ENCODE peak calls at places on chromosomes 6 and 20, in six cellular contexts. One of them, this sample, is unnamed.

GRCh38 chr6:151702851-151703629 is 104.4 kb upstream of the ESR1 start:
- DNase-seq in keratinocyte: no peak
- DNase-seq in NT2/D1: no peak
- DNase-seq in GM23248: peak
- DNase-seq in HepG2: no peak
- DNase-seq in colonic mucosa: no peak
- DNase-seq in this sample: no peak

GRCh38 chr6:155177369-155177961 is 86.3 kb upstream of the CLDN20 start:
- DNase-seq in keratinocyte: no peak
- DNase-seq in NT2/D1: peak
- DNase-seq in GM23248: peak
- DNase-seq in HepG2: peak
- DNase-seq in colonic mucosa: peak
- DNase-seq in this sample: peak

GRCh38 chr20:64121586-64121985 is 14.2 kb upstream of the NPBWR2 start:
- DNase-seq in keratinocyte: no peak
- DNase-seq in NT2/D1: no peak
- DNase-seq in GM23248: no peak
- DNase-seq in HepG2: no peak
- DNase-seq in colonic mucosa: no peak
- DNase-seq in this sample: no peak

GRCh38 chr6:135189344-135189743 is 8.2 kb downstream of the MYB start:
- DNase-seq in keratinocyte: no peak
- DNase-seq in NT2/D1: no peak
- DNase-seq in GM23248: no peak
- DNase-seq in HepG2: no peak
- DNase-seq in colonic mucosa: no peak
- DNase-seq in this sample: no peak

GRCh38 chr6:160022101-160022500 is 53.2 kb downstream of the IGF2R start:
- DNase-seq in keratinocyte: no peak
- DNase-seq in NT2/D1: no peak
- DNase-seq in GM23248: no peak
- DNase-seq in HepG2: no peak
- DNase-seq in colonic mucosa: no peak
- DNase-seq in this sample: no peak

GRCh38 chr6:100948381-100949133 is 67.4 kb upstream of the ASCC3 start:
- DNase-seq in keratinocyte: no peak
- DNase-seq in NT2/D1: no peak
- DNase-seq in GM23248: no peak
- DNase-seq in HepG2: peak
- DNase-seq in colonic mucosa: no peak
- DNase-seq in this sample: no peak

GRCh38 chr6:158160932-158161539 is 7.0 kb downstream of the SERAC1 start:
- DNase-seq in keratinocyte: no peak
- DNase-seq in NT2/D1: no peak
- DNase-seq in GM23248: peak
- DNase-seq in HepG2: no peak
- DNase-seq in colonic mucosa: no peak
- DNase-seq in this sample: no peak

GRCh38 chr20:3759884-3760283 is 7.7 kb downstream of the ADISSP start:
- DNase-seq in keratinocyte: no peak
- DNase-seq in NT2/D1: no peak
- DNase-seq in GM23248: no peak
- DNase-seq in HepG2: no peak
- DNase-seq in colonic mucosa: no peak
- DNase-seq in this sample: no peak

GRCh38 chr6:11277275-11278206 is 45.1 kb upstream of the NEDD9 start:
- DNase-seq in keratinocyte: peak
- DNase-seq in NT2/D1: peak
- DNase-seq in GM23248: peak
- DNase-seq in HepG2: peak
- DNase-seq in colonic mucosa: no peak
- DNase-seq in this sample: peak

GRCh38 chr6:24859608-24860007 is 60.9 kb upstream of the ARMH2 start:
- DNase-seq in keratinocyte: no peak
- DNase-seq in NT2/D1: no peak
- DNase-seq in GM23248: no peak
- DNase-seq in HepG2: no peak
- DNase-seq in colonic mucosa: no peak
- DNase-seq in this sample: no peak

GRCh38 chr6:98044791-98045190 is 761.8 kb upstream of the MMS22L start:
- DNase-seq in keratinocyte: no peak
- DNase-seq in NT2/D1: no peak
- DNase-seq in GM23248: no peak
- DNase-seq in HepG2: no peak
- DNase-seq in colonic mucosa: no peak
- DNase-seq in this sample: no peak

GRCh38 chr6:90859612-90860011 is 272.7 kb upstream of the MAP3K7 start:
- DNase-seq in keratinocyte: no peak
- DNase-seq in NT2/D1: no peak
- DNase-seq in GM23248: no peak
- DNase-seq in HepG2: no peak
- DNase-seq in colonic mucosa: no peak
- DNase-seq in this sample: no peak

GRCh38 chr6:135722679-135723078 is 128.8 kb upstream of the PDE7B start:
- DNase-seq in keratinocyte: peak
- DNase-seq in NT2/D1: no peak
- DNase-seq in GM23248: peak
- DNase-seq in HepG2: peak
- DNase-seq in colonic mucosa: no peak
- DNase-seq in this sample: no peak

GRCh38 chr20:24911461-24911860 is 37.6 kb upstream of the CST7 start:
- DNase-seq in keratinocyte: no peak
- DNase-seq in NT2/D1: peak
- DNase-seq in GM23248: no peak
- DNase-seq in HepG2: no peak
- DNase-seq in colonic mucosa: no peak
- DNase-seq in this sample: no peak

GRCh38 chr6:158793432-158793831 is 25.7 kb downstream of the EZR start:
- DNase-seq in keratinocyte: no peak
- DNase-seq in NT2/D1: peak
- DNase-seq in GM23248: peak
- DNase-seq in HepG2: peak
- DNase-seq in colonic mucosa: no peak
- DNase-seq in this sample: no peak

GRCh38 chr6:7673063-7673536 is 52.8 kb upstream of the BMP6 start:
- DNase-seq in keratinocyte: peak
- DNase-seq in NT2/D1: peak
- DNase-seq in GM23248: peak
- DNase-seq in HepG2: no peak
- DNase-seq in colonic mucosa: peak
- DNase-seq in this sample: peak

GRCh38 chr20:1651268-1651667 is 6.3 kb downstream of the SIRPG start:
- DNase-seq in keratinocyte: no peak
- DNase-seq in NT2/D1: no peak
- DNase-seq in GM23248: no peak
- DNase-seq in HepG2: no peak
- DNase-seq in colonic mucosa: no peak
- DNase-seq in this sample: no peak

GRCh38 chr20:52105573-52106422 is 85.8 kb downstream of the ZFP64 start:
- DNase-seq in keratinocyte: peak
- DNase-seq in NT2/D1: peak
- DNase-seq in GM23248: peak
- DNase-seq in HepG2: no peak
- DNase-seq in colonic mucosa: no peak
- DNase-seq in this sample: peak

GRCh38 chr20:48791014-48791413 is 36.8 kb downstream of the PREX1 start:
- DNase-seq in keratinocyte: no peak
- DNase-seq in NT2/D1: no peak
- DNase-seq in GM23248: peak
- DNase-seq in HepG2: no peak
- DNase-seq in colonic mucosa: no peak
- DNase-seq in this sample: no peak

GRCh38 chr6:34791842-34792604 is at the start of gene BLTP3A:
- DNase-seq in keratinocyte: no peak
- DNase-seq in NT2/D1: no peak
- DNase-seq in GM23248: peak
- DNase-seq in HepG2: peak
- DNase-seq in colonic mucosa: peak
- DNase-seq in this sample: peak

GRCh38 chr6:168370310-168370991 is 50.9 kb upstream of the DACT2 start:
- DNase-seq in keratinocyte: no peak
- DNase-seq in NT2/D1: peak
- DNase-seq in GM23248: peak
- DNase-seq in HepG2: peak
- DNase-seq in colonic mucosa: peak
- DNase-seq in this sample: peak

GRCh38 chr6:33700391-33701050 is 11.0 kb downstream of the UQCC2 start:
- DNase-seq in keratinocyte: peak
- DNase-seq in NT2/D1: peak
- DNase-seq in GM23248: peak
- DNase-seq in HepG2: peak
- DNase-seq in colonic mucosa: peak
- DNase-seq in this sample: peak

GRCh38 chr6:10690651-10691445 is 3.6 kb downstream of the C6orf52 start:
- DNase-seq in keratinocyte: no peak
- DNase-seq in NT2/D1: no peak
- DNase-seq in GM23248: no peak
- DNase-seq in HepG2: no peak
- DNase-seq in colonic mucosa: no peak
- DNase-seq in this sample: no peak

GRCh38 chr6:150331344-150331743 is 37.5 kb upstream of the IYD start:
- DNase-seq in keratinocyte: no peak
- DNase-seq in NT2/D1: no peak
- DNase-seq in GM23248: no peak
- DNase-seq in HepG2: no peak
- DNase-seq in colonic mucosa: no peak
- DNase-seq in this sample: no peak

GRCh38 chr6:170193326-170193821 is 97.5 kb downstream of the DLL1 start:
- DNase-seq in keratinocyte: no peak
- DNase-seq in NT2/D1: no peak
- DNase-seq in GM23248: no peak
- DNase-seq in HepG2: no peak
- DNase-seq in colonic mucosa: peak
- DNase-seq in this sample: no peak

GRCh38 chr6:100188754-100189153 is 194.7 kb upstream of the MCHR2 start:
- DNase-seq in keratinocyte: no peak
- DNase-seq in NT2/D1: no peak
- DNase-seq in GM23248: peak
- DNase-seq in HepG2: no peak
- DNase-seq in colonic mucosa: no peak
- DNase-seq in this sample: no peak

GRCh38 chr6:156710479-156710878 is 66.7 kb upstream of the ARID1B start:
- DNase-seq in keratinocyte: no peak
- DNase-seq in NT2/D1: no peak
- DNase-seq in GM23248: no peak
- DNase-seq in HepG2: no peak
- DNase-seq in colonic mucosa: no peak
- DNase-seq in this sample: no peak

DNA sequence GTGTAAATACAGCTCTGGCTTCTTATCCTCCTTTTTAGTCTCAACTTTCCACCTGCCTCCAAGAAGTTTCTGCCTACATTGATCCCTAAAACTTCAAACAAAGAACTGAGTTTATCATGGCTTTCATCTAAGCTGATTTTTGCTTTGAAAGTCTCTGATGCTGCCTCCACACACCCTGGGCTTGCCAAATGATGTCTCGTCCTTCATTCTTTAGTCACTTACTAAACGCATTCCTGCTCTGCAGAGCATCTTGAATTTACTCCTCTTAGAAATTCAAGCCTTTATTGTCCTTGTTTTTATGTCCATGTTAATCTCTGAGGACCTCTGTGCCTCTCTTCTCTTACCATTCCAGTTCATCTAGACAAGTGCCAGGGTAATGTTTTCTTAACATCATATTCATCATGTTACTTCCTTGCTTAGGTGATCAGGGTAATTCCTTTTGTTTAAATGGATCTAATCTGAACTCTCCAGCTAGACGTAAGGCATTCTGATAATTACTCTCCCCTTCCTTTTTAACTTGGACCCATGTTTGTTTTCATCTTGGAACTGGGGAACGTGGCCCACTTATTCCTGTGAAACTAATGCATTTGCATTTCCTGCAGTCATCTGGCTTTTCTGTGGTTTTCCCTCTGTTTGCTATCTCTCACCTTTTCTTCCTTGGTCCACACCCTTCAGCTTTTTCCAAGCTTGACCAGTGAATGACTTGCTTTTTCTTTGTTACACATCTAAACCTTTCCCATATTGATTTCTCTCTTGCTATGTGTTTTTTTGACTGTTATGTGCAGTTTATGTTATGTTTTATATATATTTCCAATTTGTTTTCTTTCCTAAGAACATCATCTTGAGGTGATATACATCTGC is 33.1 kb downstream of the SLX4IP start:
- DNase-seq in keratinocyte: no peak
- DNase-seq in NT2/D1: no peak
- DNase-seq in GM23248: peak
- DNase-seq in HepG2: no peak
- DNase-seq in colonic mucosa: no peak
- DNase-seq in this sample: no peak
- H3K9ac ChIP-seq in keratinocyte: no peak
- H3K9ac ChIP-seq in NT2/D1: no peak
- H3K9ac ChIP-seq in GM23248: no peak
- H3K9ac ChIP-seq in HepG2: no peak
- H3K9ac ChIP-seq in colonic mucosa: no peak
- H3K9ac ChIP-seq in this sample: no peak

GRCh38 chr6:41939091-41939847 is 2.3 kb downstream of the CCND3 start:
- DNase-seq in keratinocyte: no peak
- DNase-seq in NT2/D1: no peak
- DNase-seq in GM23248: peak
- DNase-seq in HepG2: no peak
- DNase-seq in colonic mucosa: no peak
- DNase-seq in this sample: peak

GRCh38 chr6:41937472-41937871 is 4.1 kb downstream of the CCND3 start:
- DNase-seq in keratinocyte: no peak
- DNase-seq in NT2/D1: no peak
- DNase-seq in GM23248: no peak
- DNase-seq in HepG2: no peak
- DNase-seq in colonic mucosa: no peak
- DNase-seq in this sample: no peak

GRCh38 chr6:41936073-41936837 is 5.4 kb downstream of the CCND3 start:
- DNase-seq in keratinocyte: peak
- DNase-seq in NT2/D1: no peak
- DNase-seq in GM23248: peak
- DNase-seq in HepG2: peak
- DNase-seq in colonic mucosa: peak
- DNase-seq in this sample: peak

GRCh38 chr6:41938590-41938989 is 3.0 kb downstream of the CCND3 start:
- DNase-seq in keratinocyte: no peak
- DNase-seq in NT2/D1: no peak
- DNase-seq in GM23248: no peak
- DNase-seq in HepG2: no peak
- DNase-seq in colonic mucosa: no peak
- DNase-seq in this sample: no peak

GRCh38 chr6:41937881-41938574 is 3.6 kb downstream of the CCND3 start:
- DNase-seq in keratinocyte: no peak
- DNase-seq in NT2/D1: no peak
- DNase-seq in GM23248: no peak
- DNase-seq in HepG2: no peak
- DNase-seq in colonic mucosa: no peak
- DNase-seq in this sample: no peak
- H3K9ac ChIP-seq in keratinocyte: no peak
- H3K9ac ChIP-seq in NT2/D1: no peak
- H3K9ac ChIP-seq in GM23248: no peak
- H3K9ac ChIP-seq in HepG2: no peak
- H3K9ac ChIP-seq in colonic mucosa: no peak
- H3K9ac ChIP-seq in this sample: no peak

GRCh38 chr6:53796451-53796780 is 1.6 kb downstream of the LRRC1 start:
- DNase-seq in keratinocyte: no peak
- DNase-seq in NT2/D1: no peak
- DNase-seq in GM23248: no peak
- DNase-seq in HepG2: peak
- DNase-seq in colonic mucosa: no peak
- DNase-seq in this sample: no peak
- H3K9ac ChIP-seq in keratinocyte: peak
- H3K9ac ChIP-seq in NT2/D1: no peak
- H3K9ac ChIP-seq in GM23248: peak
- H3K9ac ChIP-seq in HepG2: peak
- H3K9ac ChIP-seq in colonic mucosa: peak
- H3K9ac ChIP-seq in this sample: no peak

GRCh38 chr6:131013495-131013894 is 49.5 kb downstream of the EPB41L2 start:
- DNase-seq in keratinocyte: no peak
- DNase-seq in NT2/D1: no peak
- DNase-seq in GM23248: peak
- DNase-seq in HepG2: no peak
- DNase-seq in colonic mucosa: no peak
- DNase-seq in this sample: no peak
- H3K9ac ChIP-seq in keratinocyte: no peak
- H3K9ac ChIP-seq in NT2/D1: no peak
- H3K9ac ChIP-seq in GM23248: peak
- H3K9ac ChIP-seq in HepG2: no peak
- H3K9ac ChIP-seq in colonic mucosa: no peak
- H3K9ac ChIP-seq in this sample: no peak

This sample was measured in neuronal stem cell.